ENCODE peak calls at places on chromosomes 12 and 14, in four cellular contexts. One of them, this sample, is unnamed.

GRCh38 chr14:99497894-99498293 is 16.7 kb downstream of the CCNK start:
- DNase-seq in breast epithelium: no peak
- DNase-seq in HCT116: no peak
- DNase-seq in body of pancreas: no peak
- DNase-seq in this sample: no peak

GRCh38 chr14:51507556-51508511 is 143.9 kb upstream of the FRMD6 start:
- DNase-seq in breast epithelium: peak; percentile 68
- DNase-seq in HCT116: no peak
- DNase-seq in body of pancreas: peak; percentile 43
- DNase-seq in this sample: no peak

GRCh38 chr12:131093971-131094830 is 140.5 kb downstream of the ADGRD1 start:
- DNase-seq in breast epithelium: no peak
- DNase-seq in HCT116: no peak
- DNase-seq in body of pancreas: no peak
- DNase-seq in this sample: peak; percentile 51

GRCh38 chr12:127273621-127274020 is 993.3 kb upstream of the TMEM132C start:
- DNase-seq in breast epithelium: no peak
- DNase-seq in HCT116: no peak
- DNase-seq in body of pancreas: no peak
- DNase-seq in this sample: no peak

GRCh38 chr14:34650786-34651584 is 21.0 kb upstream of the SNX6 start:
- DNase-seq in breast epithelium: no peak
- DNase-seq in HCT116: peak; percentile 56
- DNase-seq in body of pancreas: no peak
- DNase-seq in this sample: peak; percentile 76

GRCh38 chr14:37237735-37238200 is 40.0 kb downstream of the MIPOL1 start:
- DNase-seq in breast epithelium: no peak
- DNase-seq in HCT116: no peak
- DNase-seq in body of pancreas: no peak
- DNase-seq in this sample: no peak

GRCh38 chr12:3273409-3273853 is 196.3 kb downstream of the TSPAN9 start:
- DNase-seq in breast epithelium: no peak
- DNase-seq in HCT116: peak; percentile 7
- DNase-seq in body of pancreas: no peak
- DNase-seq in this sample: no peak

GRCh38 chr12:49863946-49864816 is 21.3 kb upstream of the BCDIN3D start:
- DNase-seq in breast epithelium: no peak
- DNase-seq in HCT116: no peak
- DNase-seq in body of pancreas: no peak
- DNase-seq in this sample: no peak

GRCh38 chr14:95297832-95298231 is 21.9 kb downstream of the CLMN start:
- DNase-seq in breast epithelium: no peak
- DNase-seq in HCT116: no peak
- DNase-seq in body of pancreas: no peak
- DNase-seq in this sample: no peak

GRCh38 chr12:86663691-86664090 is 407.5 kb upstream of the MGAT4C start:
- DNase-seq in breast epithelium: no peak
- DNase-seq in HCT116: no peak
- DNase-seq in body of pancreas: no peak
- DNase-seq in this sample: no peak

GRCh38 chr12:130700492-130701401 is 15.4 kb downstream of the RIMBP2 start:
- DNase-seq in breast epithelium: no peak
- DNase-seq in HCT116: no peak
- DNase-seq in body of pancreas: no peak
- DNase-seq in this sample: no peak

GRCh38 chr14:66009104-66009503 is 477.1 kb upstream of the CCDC196 start:
- DNase-seq in breast epithelium: no peak
- DNase-seq in HCT116: peak; percentile 13
- DNase-seq in body of pancreas: no peak
- DNase-seq in this sample: no peak

GRCh38 chr14:94821705-94822104 is 51.8 kb upstream of the GSC start:
- DNase-seq in breast epithelium: no peak
- DNase-seq in HCT116: no peak
- DNase-seq in body of pancreas: no peak
- DNase-seq in this sample: no peak

GRCh38 chr14:102200690-102201368 is 61.1 kb downstream of the WDR20 start:
- DNase-seq in breast epithelium: no peak
- DNase-seq in HCT116: no peak
- DNase-seq in body of pancreas: no peak
- DNase-seq in this sample: no peak

GRCh38 chr12:92414383-92415065 is 268.9 kb upstream of the BTG1 start:
- DNase-seq in breast epithelium: no peak
- DNase-seq in HCT116: no peak
- DNase-seq in body of pancreas: no peak
- DNase-seq in this sample: no peak

GRCh38 chr12:27899151-27899661 is 73.3 kb downstream of the PTHLH start:
- DNase-seq in breast epithelium: no peak
- DNase-seq in HCT116: no peak
- DNase-seq in body of pancreas: no peak
- DNase-seq in this sample: no peak

GRCh38 chr14:105055334-105055733 is 9.9 kb downstream of the GPR132 start:
- DNase-seq in breast epithelium: no peak
- DNase-seq in HCT116: no peak
- DNase-seq in body of pancreas: no peak
- DNase-seq in this sample: no peak

GRCh38 chr12:115752913-115753726 is 524.4 kb downstream of the MED13L start:
- DNase-seq in breast epithelium: peak; percentile 48
- DNase-seq in HCT116: peak; percentile 42
- DNase-seq in body of pancreas: peak; percentile 41
- DNase-seq in this sample: no peak

GRCh38 chr14:36647827-36648753 is 13.6 kb upstream of the PAX9 start:
- DNase-seq in breast epithelium: no peak
- DNase-seq in HCT116: no peak
- DNase-seq in body of pancreas: peak; percentile 45
- DNase-seq in this sample: no peak

GRCh38 chr12:114668151-114668891 is 15.7 kb downstream of the TBX3 start:
- DNase-seq in breast epithelium: peak; percentile 84
- DNase-seq in HCT116: peak; percentile 61
- DNase-seq in body of pancreas: peak; percentile 82
- DNase-seq in this sample: peak; percentile 78

DNA sequence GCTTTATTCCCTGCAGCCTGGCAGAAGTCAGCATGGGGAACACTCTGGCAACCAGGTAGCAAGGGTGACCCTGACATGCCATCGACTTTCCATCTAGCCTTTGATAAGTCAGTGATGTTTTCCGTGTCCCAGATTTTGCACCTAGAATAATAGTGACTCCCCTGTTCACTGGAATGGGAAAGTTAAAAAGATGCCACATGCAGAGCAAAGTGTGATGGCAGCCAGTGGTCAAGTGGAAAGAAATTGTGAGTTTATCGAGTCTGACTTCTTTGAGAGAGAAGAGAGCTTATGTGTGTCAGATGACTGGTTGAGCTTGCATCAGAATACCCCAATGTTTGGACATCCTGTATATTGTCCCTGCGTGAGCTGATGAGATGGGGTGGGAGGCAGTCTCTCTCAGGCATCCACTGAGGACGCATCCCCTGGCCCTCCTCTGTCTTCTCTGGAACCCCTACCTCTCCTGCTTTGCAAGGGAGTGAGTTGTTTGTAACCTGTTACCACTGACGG is 148.5 kb downstream of the GCH1 start:
- DNase-seq in breast epithelium: no peak
- DNase-seq in HCT116: no peak
- DNase-seq in body of pancreas: no peak
- DNase-seq in this sample: no peak
- H3K36me3 ChIP-seq in breast epithelium: no peaks in the 10 kb centered on the region
- H3K36me3 ChIP-seq in HCT116: no peaks in the 10 kb centered on the region
- H3K36me3 ChIP-seq in body of pancreas: peaks cover 9% of the 10 kb centered on the region
- H3K36me3 ChIP-seq in this sample: peaks cover 20% of the 10 kb centered on the region

GRCh38 chr12:57514720-57515467 is 5.4 kb downstream of the DDIT3 start:
- DNase-seq in breast epithelium: no peak
- DNase-seq in HCT116: no peak
- DNase-seq in body of pancreas: no peak
- DNase-seq in this sample: no peak

GRCh38 chr12:57513266-57513665 is 7.0 kb downstream of the DDIT3 start:
- DNase-seq in breast epithelium: no peak
- DNase-seq in HCT116: no peak
- DNase-seq in body of pancreas: no peak
- DNase-seq in this sample: no peak

GRCh38 chr12:57511588-57512325 is 8.6 kb downstream of the DDIT3 start:
- DNase-seq in breast epithelium: no peak
- DNase-seq in HCT116: no peak
- DNase-seq in body of pancreas: no peak
- DNase-seq in this sample: no peak

GRCh38 chr12:57511161-57511560 is 9.2 kb downstream of the DDIT3 start:
- DNase-seq in breast epithelium: no peak
- DNase-seq in HCT116: no peak
- DNase-seq in body of pancreas: no peak
- DNase-seq in this sample: no peak

GRCh38 chr12:57512665-57513064 is 7.6 kb downstream of the DDIT3 start:
- DNase-seq in breast epithelium: no peak
- DNase-seq in HCT116: no peak
- DNase-seq in body of pancreas: no peak
- DNase-seq in this sample: no peak
- H3K36me3 ChIP-seq in breast epithelium: peaks cover 6% of the 10 kb centered on the region
- H3K36me3 ChIP-seq in HCT116: peaks cover 53% of the 10 kb centered on the region
- H3K36me3 ChIP-seq in body of pancreas: peaks cover 4% of the 10 kb centered on the region
- H3K36me3 ChIP-seq in this sample: peaks cover 82% of the 10 kb centered on the region

DNA sequence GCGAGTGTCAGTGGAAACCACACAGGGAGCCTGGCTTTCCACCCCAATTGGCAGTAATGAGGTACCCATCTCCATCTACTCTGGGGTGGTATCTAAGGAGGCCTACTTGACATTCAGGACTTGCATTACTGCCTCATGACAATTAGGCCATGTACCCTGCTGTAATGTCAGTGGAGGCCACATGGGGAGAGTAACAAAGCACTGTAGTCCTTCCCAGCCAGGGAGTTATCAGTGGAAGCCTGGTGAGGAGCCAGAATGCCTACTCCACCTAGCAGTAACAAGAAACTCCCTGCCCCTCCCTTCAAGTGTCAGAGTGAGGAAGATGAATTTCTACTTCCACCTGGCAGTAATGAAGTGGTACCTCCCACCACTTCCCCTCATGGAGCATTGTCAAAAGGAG is 12.5 kb downstream of the TIMM9 start:
- DNase-seq in breast epithelium: no peak
- DNase-seq in HCT116: no peak
- DNase-seq in body of pancreas: no peak
- DNase-seq in this sample: no peak
- H3K36me3 ChIP-seq in breast epithelium: peaks cover 3% of the 10 kb centered on the region
- H3K36me3 ChIP-seq in HCT116: peaks cover 29% of the 10 kb centered on the region
- H3K36me3 ChIP-seq in body of pancreas: peaks cover 2% of the 10 kb centered on the region
- H3K36me3 ChIP-seq in this sample: peaks cover 35% of the 10 kb centered on the region

GRCh38 chr12:48775299-48775698 is 13.6 kb downstream of the ADCY6 start:
- DNase-seq in breast epithelium: no peak
- DNase-seq in HCT116: no peak
- DNase-seq in body of pancreas: no peak
- DNase-seq in this sample: no peak

GRCh38 chr12:48776956-48777355 is 11.9 kb downstream of the ADCY6 start:
- DNase-seq in breast epithelium: no peak
- DNase-seq in HCT116: no peak
- DNase-seq in body of pancreas: no peak
- DNase-seq in this sample: no peak

GRCh38 chr12:48777501-48778400 is 11.1 kb downstream of the ADCY6 start:
- DNase-seq in breast epithelium: no peak
- DNase-seq in HCT116: no peak
- DNase-seq in body of pancreas: no peak
- DNase-seq in this sample: no peak

GRCh38 chr12:48773686-48774085 is 15.2 kb downstream of the ADCY6 start:
- DNase-seq in breast epithelium: no peak
- DNase-seq in HCT116: no peak
- DNase-seq in body of pancreas: no peak
- DNase-seq in this sample: no peak

GRCh38 chr12:48775991-48776649 is 12.8 kb downstream of the ADCY6 start:
- DNase-seq in breast epithelium: no peak
- DNase-seq in HCT116: no peak
- DNase-seq in body of pancreas: no peak
- DNase-seq in this sample: no peak
- H3K36me3 ChIP-seq in breast epithelium: no peaks in the 10 kb centered on the region
- H3K36me3 ChIP-seq in HCT116: peaks cover 18% of the 10 kb centered on the region
- H3K36me3 ChIP-seq in body of pancreas: peaks cover 7% of the 10 kb centered on the region
- H3K36me3 ChIP-seq in this sample: peaks cover 69% of the 10 kb centered on the region

GRCh38 chr14:77302926-77303325 is 17.8 kb downstream of the POMT2 start:
- DNase-seq in breast epithelium: no peak
- DNase-seq in HCT116: peak; percentile 65
- DNase-seq in body of pancreas: no peak
- DNase-seq in this sample: no peak

GRCh38 chr14:77299776-77300175 is 20.9 kb downstream of the POMT2 start:
- DNase-seq in breast epithelium: no peak
- DNase-seq in HCT116: no peak
- DNase-seq in body of pancreas: no peak
- DNase-seq in this sample: no peak

GRCh38 chr14:77303417-77304156 is 17.1 kb downstream of the POMT2 start:
- DNase-seq in breast epithelium: peak; percentile 58
- DNase-seq in HCT116: peak; percentile 54
- DNase-seq in body of pancreas: no peak
- DNase-seq in this sample: no peak

GRCh38 chr14:77296906-77297305 is 23.8 kb downstream of the POMT2 start:
- DNase-seq in breast epithelium: no peak
- DNase-seq in HCT116: no peak
- DNase-seq in body of pancreas: no peak
- DNase-seq in this sample: no peak

DNA sequence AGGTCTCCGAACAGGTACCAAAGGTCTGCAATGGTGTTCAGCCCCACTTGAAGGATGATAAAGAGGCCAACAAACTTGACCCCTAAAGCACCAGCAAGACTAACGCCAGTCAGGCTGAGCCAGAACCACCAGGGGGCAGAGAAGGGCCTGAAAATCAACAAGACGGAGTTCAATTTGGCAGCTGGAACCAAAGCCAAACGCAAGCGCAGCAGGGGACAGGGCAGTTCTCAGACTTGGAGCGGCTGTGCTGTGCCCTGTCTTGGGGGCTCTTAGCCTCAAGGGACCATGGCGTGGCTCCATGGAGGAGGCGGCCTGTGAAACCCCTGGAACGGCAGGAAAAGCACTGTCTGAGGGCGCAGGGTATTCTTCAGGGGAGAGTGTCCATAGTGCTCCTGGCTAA is 19.6 kb downstream of the POMT2 start:
- DNase-seq in breast epithelium: peak; percentile 61
- DNase-seq in HCT116: peak; percentile 68
- DNase-seq in body of pancreas: peak; percentile 82
- DNase-seq in this sample: peak; percentile 74
- H3K36me3 ChIP-seq in breast epithelium: no peaks in the 10 kb centered on the region
- H3K36me3 ChIP-seq in HCT116: no peaks in the 10 kb centered on the region
- H3K36me3 ChIP-seq in body of pancreas: no peaks in the 10 kb centered on the region
- H3K36me3 ChIP-seq in this sample: peaks cover 67% of the 10 kb centered on the region

GRCh38 chr12:42442888-42443287 is 116.9 kb downstream of the PPHLN1 start:
- DNase-seq in breast epithelium: no peak
- DNase-seq in HCT116: no peak
- DNase-seq in body of pancreas: no peak
- DNase-seq in this sample: no peak
- H3K36me3 ChIP-seq in breast epithelium: no peaks in the 10 kb centered on the region
- H3K36me3 ChIP-seq in HCT116: peaks cover 4% of the 10 kb centered on the region
- H3K36me3 ChIP-seq in body of pancreas: no peaks in the 10 kb centered on the region
- H3K36me3 ChIP-seq in this sample: peaks cover 22% of the 10 kb centered on the region

GRCh38 chr14:64773577-64773976 is 69.4 kb downstream of the PLEKHG3 start:
- DNase-seq in breast epithelium: no peak
- DNase-seq in HCT116: no peak
- DNase-seq in body of pancreas: no peak
- DNase-seq in this sample: no peak

GRCh38 chr14:64771161-64771560 is 66.9 kb downstream of the PLEKHG3 start:
- DNase-seq in breast epithelium: no peak
- DNase-seq in HCT116: no peak
- DNase-seq in body of pancreas: no peak
- DNase-seq in this sample: no peak

GRCh38 chr14:64774272-64774671 is 70.0 kb downstream of the PLEKHG3 start:
- DNase-seq in breast epithelium: no peak
- DNase-seq in HCT116: no peak
- DNase-seq in body of pancreas: no peak
- DNase-seq in this sample: no peak

GRCh38 chr14:64772394-64772950 is 68.2 kb downstream of the PLEKHG3 start:
- DNase-seq in breast epithelium: no peak
- DNase-seq in HCT116: no peak
- DNase-seq in body of pancreas: no peak
- DNase-seq in this sample: no peak

GRCh38 chr14:64773046-64773445 is 68.8 kb downstream of the PLEKHG3 start:
- DNase-seq in breast epithelium: no peak
- DNase-seq in HCT116: no peak
- DNase-seq in body of pancreas: no peak
- DNase-seq in this sample: no peak
- H3K36me3 ChIP-seq in breast epithelium: no peaks in the 10 kb centered on the region
- H3K36me3 ChIP-seq in HCT116: no peaks in the 10 kb centered on the region
- H3K36me3 ChIP-seq in body of pancreas: no peaks in the 10 kb centered on the region
- H3K36me3 ChIP-seq in this sample: no peaks in the 10 kb centered on the region

This sample was measured in ascending aorta.